ENCODE peak calls at places on chromosome 7, in five cellular contexts. Q, J, O, D and N are unnamed samples.
A peak's percentile ranks its signal among the peaks of the same experiment; 100 is the strongest.

GRCh38 chr7:105388373-105389089 is at the start of gene SRPK2:
- DNase-seq in O (peak; percentile 81), J (peak; percentile 92), D (peak; percentile 31), Q (peak; percentile 65), N (no peak)

GRCh38 chr7:5143106-5143505 is 46.9 kb upstream of the WIPI2 start:
- DNase-seq in O (no peak), D (no peak), J (no peak), Q (no peak), N (no peak)

GRCh38 chr7:112129655-112130323 is 76.4 kb downstream of the DOCK4 start:
- DNase-seq in O (peak; percentile 50), J (no peak), D (no peak), Q (no peak), N (no peak)

GRCh38 chr7:45185864-45186250 is 28.3 kb downstream of the RAMP3 start:
- DNase-seq in D (no peak), J (peak; percentile 7), O (no peak), Q (no peak), N (no peak)

GRCh38 chr7:157818701-157819516 is 482.1 kb downstream of the DNAJB6 start:
- DNase-seq in O (no peak), Q (no peak), D (no peak), J (peak; percentile 46), N (no peak)

GRCh38 chr7:34756025-34756437 is 98.0 kb downstream of the NPSR1 start:
- DNase-seq in J (no peak), D (no peak), O (peak; percentile 31), Q (no peak), N (no peak)

GRCh38 chr7:158863611-158864506 is 7.5 kb downstream of the DYNC2I1 start:
- DNase-seq in Q (no peak), O (peak; percentile 59), J (peak; percentile 94), D (peak; percentile 60), N (peak; percentile 72)

GRCh38 chr7:155844019-155844453 is 31.8 kb upstream of the SHH start:
- DNase-seq in J (peak; percentile 95), O (peak; percentile 83), D (no peak), Q (no peak), N (no peak)

GRCh38 chr7:5143935-5144903 is 45.8 kb upstream of the WIPI2 start:
- DNase-seq in Q (peak; percentile 16), J (peak; percentile 76), D (peak; percentile 1), O (peak; percentile 12), N (peak; percentile 64)

GRCh38 chr7:47587389-47587788 is 5.5 kb upstream of the TNS3 start:
- DNase-seq in J (no peak), D (no peak), O (peak; percentile 52), Q (no peak), N (no peak)

DNA sequence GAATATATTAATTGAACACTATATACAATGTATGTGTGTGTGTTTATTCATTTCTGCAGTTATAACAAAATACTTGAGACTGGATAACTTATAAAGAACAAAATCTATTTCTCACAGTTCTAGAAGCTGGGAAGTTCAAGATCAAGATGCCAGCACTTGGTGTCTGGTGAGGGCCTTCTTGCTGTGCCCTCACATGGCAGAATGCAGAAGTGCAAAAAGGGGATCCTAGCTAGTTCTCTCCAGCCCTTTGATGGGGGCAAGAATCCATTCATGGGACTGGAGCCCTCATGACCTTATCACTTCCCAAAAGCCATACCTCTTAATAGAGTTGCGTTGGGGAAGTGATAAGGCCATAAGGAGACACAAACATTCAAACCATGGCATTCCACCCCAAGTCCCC is 8.4 kb downstream of the GRB10 start:
- DNase-seq in O (no peak), J (no peak), Q (no peak), D (no peak), N (no peak)
- TF ChIP-seq CTCF in O (no peak), J (no peak), Q (no peak), D (no peak), N (no peak)

GRCh38 chr7:31133497-31133896 is 81.4 kb downstream of the ADCYAP1R1 start:
- DNase-seq in J (no peak), Q (no peak), O (no peak), D (no peak), N (no peak)

GRCh38 chr7:31129067-31129466 is 77.0 kb downstream of the ADCYAP1R1 start:
- DNase-seq in O (no peak), Q (no peak), D (no peak), J (no peak), N (no peak)

GRCh38 chr7:31137234-31137633 is 85.1 kb downstream of the ADCYAP1R1 start:
- DNase-seq in Q (no peak), O (no peak), J (no peak), D (no peak), N (no peak)

DNA sequence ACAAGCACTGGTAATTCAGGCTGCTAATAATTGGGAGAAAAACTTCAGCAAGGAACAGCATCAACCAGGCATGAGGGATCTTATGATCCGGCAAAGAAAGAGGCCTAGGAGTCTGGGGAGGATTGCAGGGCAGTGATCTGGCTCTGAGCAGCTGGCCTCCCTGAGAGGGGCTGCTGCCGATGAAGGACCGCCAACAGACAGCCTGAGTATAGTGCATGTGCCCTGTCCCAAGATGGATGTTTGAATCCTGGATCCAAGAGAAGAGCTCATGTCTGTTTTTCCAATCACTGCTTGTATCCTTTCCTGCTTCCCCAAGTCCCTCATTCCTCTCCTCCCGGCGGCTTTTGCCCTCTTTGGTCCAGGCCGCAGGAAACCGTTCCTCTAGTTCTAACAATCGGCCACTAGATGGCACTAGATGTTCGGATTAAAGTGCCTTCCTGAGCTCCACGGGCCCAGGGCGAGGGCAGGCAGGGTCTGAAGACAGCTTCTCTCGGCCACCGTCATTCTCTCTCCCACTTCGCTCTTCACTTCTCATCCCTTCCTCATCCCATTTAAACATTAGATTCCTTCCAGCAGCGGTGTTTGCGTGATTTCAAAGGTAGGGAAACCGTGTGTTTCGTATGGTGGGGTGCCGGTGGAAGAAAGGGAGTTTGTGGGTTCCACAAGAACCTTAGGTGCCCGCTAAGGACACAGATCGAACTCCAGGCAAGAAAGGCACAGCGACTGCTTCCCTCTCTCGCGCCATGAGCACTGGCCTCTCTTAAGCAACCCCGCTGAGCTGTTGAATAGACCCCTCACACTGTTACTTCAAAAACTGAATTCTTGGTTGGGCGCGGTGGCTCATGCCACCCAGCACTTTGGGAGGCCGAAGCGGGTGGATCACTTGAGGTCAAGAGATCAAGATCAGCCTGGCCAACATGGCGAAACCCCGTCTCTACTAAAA is 82.4 kb downstream of the ADCYAP1R1 start:
- DNase-seq in O (peak; percentile 79), Q (no peak), J (peak; percentile 81), D (peak; percentile 54), N (no peak)
- TF ChIP-seq CTCF in O (peak; percentile 62), Q (peak; percentile 63), J (peak; percentile 69), D (peak; percentile 68), N (peak; percentile 80)

GRCh38 chr7:1923409-1924053 is 253.5 kb downstream of the ELFN1 start:
- DNase-seq in J (peak; percentile 68), D (no peak), Q (no peak), O (no peak), N (no peak)

GRCh38 chr7:1922071-1922869 is 252.2 kb downstream of the ELFN1 start:
- DNase-seq in Q (no peak), O (no peak), J (peak; percentile 73), D (peak; percentile 17), N (no peak)

GRCh38 chr7:1920886-1921285 is 250.8 kb downstream of the ELFN1 start:
- DNase-seq in Q (no peak), O (no peak), J (peak; percentile 55), D (no peak), N (no peak)

GRCh38 chr7:1924185-1924817 is 254.2 kb downstream of the ELFN1 start:
- DNase-seq in J (peak; percentile 14), Q (no peak), D (no peak), O (no peak), N (no peak)

GRCh38 chr7:1922870-1923236 is 252.8 kb downstream of the ELFN1 start:
- DNase-seq in Q (no peak), D (no peak), J (no peak), O (no peak), N (no peak)
- TF ChIP-seq CTCF in Q (no peak), D (peak; percentile 10), J (no peak), O (no peak), N (peak; percentile 10)

GRCh38 chr7:143256325-143256724 is 6.9 kb upstream of the GSTK1 start:
- DNase-seq in O (no peak), Q (no peak), D (no peak), J (no peak), N (no peak)
- TF ChIP-seq CTCF in O (no peak), Q (no peak), D (no peak), J (no peak), N (peak; percentile 37)

DNA sequence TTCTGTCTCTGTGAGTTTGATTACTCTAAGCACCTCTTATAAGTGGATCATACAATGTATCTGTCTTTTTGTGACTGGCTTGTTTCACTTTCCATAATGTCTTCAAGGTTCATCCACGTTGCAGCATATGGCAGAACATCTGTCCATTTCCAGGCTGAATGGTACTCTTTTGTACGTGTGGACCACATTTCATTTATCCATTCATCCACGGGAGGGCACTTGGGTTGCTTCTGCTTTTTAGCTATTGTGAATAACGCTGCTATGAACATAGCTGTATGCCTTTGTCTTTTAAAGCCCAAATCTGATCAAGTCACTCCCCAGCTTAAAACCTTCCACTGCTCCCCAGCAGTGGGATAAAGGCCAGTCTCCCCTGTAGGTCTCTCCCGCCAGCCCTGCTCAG is 31.5 kb downstream of the EGFR start:
- DNase-seq in Q (no peak), O (no peak), J (no peak), D (no peak), N (no peak)
- TF ChIP-seq CTCF in Q (no peak), O (no peak), J (no peak), D (no peak), N (no peak)

GRCh38 chr7:52154382-52154781 is 837.8 kb upstream of the COBL start:
- DNase-seq in J (no peak), Q (no peak), O (no peak), D (no peak), N (no peak)
- TF ChIP-seq CTCF in J (no peak), Q (no peak), O (no peak), D (no peak), N (no peak)

GRCh38 chr7:142592664-142593063 is 156.6 kb upstream of the PRSS1 start:
- DNase-seq in D (no peak), O (peak; percentile 32), Q (no peak), J (no peak), N (no peak)

GRCh38 chr7:142593106-142593505 is 156.2 kb upstream of the PRSS1 start:
- DNase-seq in J (no peak), O (no peak), D (no peak), Q (no peak), N (no peak)

GRCh38 chr7:142598297-142598696 is 151.0 kb upstream of the PRSS1 start:
- DNase-seq in Q (no peak), O (no peak), J (no peak), D (no peak), N (no peak)

GRCh38 chr7:142594078-142594477 is 155.2 kb upstream of the PRSS1 start:
- DNase-seq in O (no peak), J (no peak), D (no peak), Q (no peak), N (no peak)

GRCh38 chr7:142595816-142596516 is 153.3 kb upstream of the PRSS1 start:
- DNase-seq in O (no peak), J (no peak), Q (no peak), D (no peak), N (no peak)
- TF ChIP-seq CTCF in O (no peak), J (no peak), Q (no peak), D (no peak), N (no peak)

GRCh38 chr7:145169908-145170307 is 334.1 kb upstream of the TPK1 start:
- DNase-seq in Q (no peak), D (no peak), J (no peak), O (no peak), N (no peak)
- TF ChIP-seq CTCF in Q (no peak), D (no peak), J (no peak), O (no peak), N (no peak)